ENCODE peak calls at places on chromosomes 11 and 22, in five cellular contexts. One of them, this sample, is unnamed.

GRCh38 chr22:48931452-48931851 is 896.2 kb downstream of the BRD1 start:
- DNase-seq in KG1: no peak
- DNase-seq in stimulated activated CD4-positive, alpha-beta T cell treated with anti-CD3 and anti-CD28 coated beads, Interleukin-1b, Interleukin-23, amount 100 ng/mL, for 24 hours: no peak
- DNase-seq in endothelial cell: no peak
- DNase-seq in non-pigmented ciliary epithelial cell: no peak
- DNase-seq in this sample: no peak

GRCh38 chr11:126111458-126112116 is 48.9 kb upstream of the CDON start:
- DNase-seq in KG1: no peak
- DNase-seq in stimulated activated CD4-positive, alpha-beta T cell treated with anti-CD3 and anti-CD28 coated beads, Interleukin-1b, Interleukin-23, amount 100 ng/mL, for 24 hours: no peak
- DNase-seq in endothelial cell: no peak
- DNase-seq in non-pigmented ciliary epithelial cell: no peak
- DNase-seq in this sample: no peak

GRCh38 chr22:40482886-40483285 is 112.5 kb downstream of the SGSM3 start:
- DNase-seq in KG1: no peak
- DNase-seq in stimulated activated CD4-positive, alpha-beta T cell treated with anti-CD3 and anti-CD28 coated beads, Interleukin-1b, Interleukin-23, amount 100 ng/mL, for 24 hours: no peak
- DNase-seq in endothelial cell: no peak
- DNase-seq in non-pigmented ciliary epithelial cell: no peak
- DNase-seq in this sample: no peak

GRCh38 chr11:86728562-86728961 is 56.1 kb upstream of the ME3 start:
- DNase-seq in KG1: no peak
- DNase-seq in stimulated activated CD4-positive, alpha-beta T cell treated with anti-CD3 and anti-CD28 coated beads, Interleukin-1b, Interleukin-23, amount 100 ng/mL, for 24 hours: no peak
- DNase-seq in endothelial cell: no peak
- DNase-seq in non-pigmented ciliary epithelial cell: no peak
- DNase-seq in this sample: no peak

GRCh38 chr22:22395230-22395629 is 113.3 kb downstream of the ZNF280B start:
- DNase-seq in KG1: peak
- DNase-seq in stimulated activated CD4-positive, alpha-beta T cell treated with anti-CD3 and anti-CD28 coated beads, Interleukin-1b, Interleukin-23, amount 100 ng/mL, for 24 hours: no peak
- DNase-seq in endothelial cell: no peak
- DNase-seq in non-pigmented ciliary epithelial cell: no peak
- DNase-seq in this sample: no peak

GRCh38 chr11:78414321-78415051 is 3.1 kb downstream of the GAB2 start:
- DNase-seq in KG1: no peak
- DNase-seq in stimulated activated CD4-positive, alpha-beta T cell treated with anti-CD3 and anti-CD28 coated beads, Interleukin-1b, Interleukin-23, amount 100 ng/mL, for 24 hours: no peak
- DNase-seq in endothelial cell: no peak
- DNase-seq in non-pigmented ciliary epithelial cell: no peak
- DNase-seq in this sample: no peak

GRCh38 chr11:128516467-128516778 is 70.9 kb downstream of the ETS1 start:
- DNase-seq in KG1: no peak
- DNase-seq in stimulated activated CD4-positive, alpha-beta T cell treated with anti-CD3 and anti-CD28 coated beads, Interleukin-1b, Interleukin-23, amount 100 ng/mL, for 24 hours: no peak
- DNase-seq in endothelial cell: no peak
- DNase-seq in non-pigmented ciliary epithelial cell: no peak
- DNase-seq in this sample: no peak

GRCh38 chr11:7251836-7252682 is at the start of gene SYT9:
- DNase-seq in KG1: no peak
- DNase-seq in stimulated activated CD4-positive, alpha-beta T cell treated with anti-CD3 and anti-CD28 coated beads, Interleukin-1b, Interleukin-23, amount 100 ng/mL, for 24 hours: no peak
- DNase-seq in endothelial cell: peak
- DNase-seq in non-pigmented ciliary epithelial cell: no peak
- DNase-seq in this sample: peak

GRCh38 chr11:88435405-88435804 is 97.9 kb upstream of the CTSC start:
- DNase-seq in KG1: no peak
- DNase-seq in stimulated activated CD4-positive, alpha-beta T cell treated with anti-CD3 and anti-CD28 coated beads, Interleukin-1b, Interleukin-23, amount 100 ng/mL, for 24 hours: no peak
- DNase-seq in endothelial cell: no peak
- DNase-seq in non-pigmented ciliary epithelial cell: no peak
- DNase-seq in this sample: peak

GRCh38 chr22:23192558-23192957 is 12.2 kb downstream of the BCR start:
- DNase-seq in KG1: no peak
- DNase-seq in stimulated activated CD4-positive, alpha-beta T cell treated with anti-CD3 and anti-CD28 coated beads, Interleukin-1b, Interleukin-23, amount 100 ng/mL, for 24 hours: no peak
- DNase-seq in endothelial cell: no peak
- DNase-seq in non-pigmented ciliary epithelial cell: no peak
- DNase-seq in this sample: no peak

This sample was measured in GM18507.